ENCODE peak calls at places on chromosomes 3 and 15, in four cellular contexts. K is GM12878, I is WTC11, Y is K562. U is an unnamed sample.

GRCh38 chr3:113097821-113098516 is 107.2 kb downstream of the GTPBP8 start:
- DNase-seq in K (no peak), I (no peak), Y (no peak), U (peak)

GRCh38 chr3:124972457-124972856 is 37.9 kb upstream of the MUC13 start:
- DNase-seq in K (no peak), I (no peak), Y (no peak), U (no peak)

GRCh38 chr3:81027344-81027743 is 734.1 kb downstream of the GBE1 start:
- DNase-seq in K (no peak), I (no peak), Y (no peak), U (no peak)

GRCh38 chr15:47158573-47158972 is 558.7 kb upstream of the SEMA6D start:
- DNase-seq in K (no peak), I (no peak), Y (no peak), U (no peak)

GRCh38 chr3:14460342-14461005 is 58.1 kb downstream of the SLC6A6 start:
- DNase-seq in K (no peak), I (no peak), Y (no peak), U (no peak)

GRCh38 chr15:89496155-89497098 is at the start of gene RHCG:
- DNase-seq in K (no peak), I (peak), Y (peak), U (peak)

GRCh38 chr15:39622660-39623549 is 42.0 kb downstream of the THBS1 start:
- DNase-seq in K (no peak), I (no peak), Y (no peak), U (no peak)

GRCh38 chr3:24340161-24340560 is 154.5 kb downstream of the THRB start:
- DNase-seq in K (no peak), I (no peak), Y (no peak), U (no peak)

GRCh38 chr3:150251654-150252053 is 156.4 kb upstream of the TSC22D2 start:
- DNase-seq in K (no peak), I (no peak), Y (no peak), U (no peak)

GRCh38 chr3:72270072-72270611 is 485.2 kb upstream of the PROK2 start:
- DNase-seq in K (no peak), I (no peak), Y (peak), U (peak)

GRCh38 chr3:40120816-40121215 is 188.7 kb upstream of the EIF1B start:
- DNase-seq in K (no peak), I (no peak), Y (no peak), U (no peak)

GRCh38 chr15:74431116-74431515 is 2.6 kb downstream of the SEMA7A start:
- DNase-seq in K (no peak), I (no peak), Y (no peak), U (no peak)

GRCh38 chr3:111667621-111668239 is 72.6 kb upstream of the ZBED2 start:
- DNase-seq in K (peak), I (no peak), Y (no peak), U (no peak)

GRCh38 chr3:54138937-54139547 is 16.7 kb downstream of the CACNA2D3 start:
- DNase-seq in K (no peak), I (no peak), Y (no peak), U (no peak)

GRCh38 chr3:101810023-101810415 is 31.0 kb downstream of the NXPE3 start:
- DNase-seq in K (no peak), I (no peak), Y (no peak), U (no peak)

GRCh38 chr3:63753567-63753966 is 65.5 kb upstream of the C3orf49 start:
- DNase-seq in K (no peak), I (no peak), Y (no peak), U (peak)

GRCh38 chr15:52208306-52208946 is 17.2 kb upstream of the GNB5 start:
- DNase-seq in K (no peak), I (peak), Y (peak), U (peak)

GRCh38 chr3:49386056-49386756 is 25.6 kb downstream of the RHOA start:
- DNase-seq in K (no peak), I (no peak), Y (no peak), U (no peak)

GRCh38 chr3:122857019-122857418 is 62.1 kb downstream of the SLC49A4 start:
- DNase-seq in K (no peak), I (no peak), Y (no peak), U (no peak)

GRCh38 chr3:195187609-195188529 is 83.1 kb downstream of the XXYLT1 start:
- DNase-seq in K (no peak), I (no peak), Y (no peak), U (no peak)

GRCh38 chr15:101025116-101025885 is 106.1 kb downstream of the LRRK1 start:
- DNase-seq in K (no peak), I (no peak), Y (no peak), U (no peak)

GRCh38 chr3:66385066-66385465 is 115.8 kb downstream of the LRIG1 start:
- DNase-seq in K (no peak), I (no peak), Y (no peak), U (no peak)

GRCh38 chr15:57149196-57149595 is 227.1 kb upstream of the CGNL1 start:
- DNase-seq in K (no peak), I (no peak), Y (no peak), U (no peak)

GRCh38 chr15:95663156-95663831 is 667.2 kb upstream of the NR2F2 start:
- DNase-seq in K (no peak), I (no peak), Y (no peak), U (no peak)

GRCh38 chr3:78875851-78876250 is 891.9 kb downstream of the ROBO1 start:
- DNase-seq in K (no peak), I (no peak), Y (no peak), U (no peak)

GRCh38 chr3:55720614-55721013 is 233.5 kb upstream of the WNT5A start:
- DNase-seq in K (no peak), I (no peak), Y (no peak), U (no peak)

GRCh38 chr3:13607821-13608620 is 59.1 kb downstream of the FBLN2 start:
- DNase-seq in K (no peak), I (no peak), Y (no peak), U (no peak)

GRCh38 chr3:12944849-12945248 is 103.5 kb upstream of the RPL32 start:
- DNase-seq in K (no peak), I (no peak), Y (no peak), U (no peak)

GRCh38 chr15:87672309-87672897 is 584.1 kb downstream of the NTRK3 start:
- DNase-seq in K (no peak), I (peak), Y (no peak), U (no peak)

GRCh38 chr15:63322541-63322940 is 45.1 kb downstream of the APH1B start:
- DNase-seq in K (no peak), I (no peak), Y (no peak), U (no peak)
- TF ChIP-seq TCF7 in K (no peak), I (no peak), Y (no peak), U (no peak)

GRCh38 chr3:30675006-30675405 is 68.6 kb downstream of the TGFBR2 start:
- DNase-seq in K (no peak), I (no peak), Y (no peak), U (no peak)

GRCh38 chr3:30672959-30673358 is 66.6 kb downstream of the TGFBR2 start:
- DNase-seq in K (no peak), I (no peak), Y (no peak), U (no peak)

GRCh38 chr3:30672287-30672735 is 65.9 kb downstream of the TGFBR2 start:
- DNase-seq in K (no peak), I (no peak), Y (no peak), U (no peak)

GRCh38 chr3:30671527-30672286 is 65.3 kb downstream of the TGFBR2 start:
- DNase-seq in K (no peak), I (no peak), Y (no peak), U (no peak)

DNA sequence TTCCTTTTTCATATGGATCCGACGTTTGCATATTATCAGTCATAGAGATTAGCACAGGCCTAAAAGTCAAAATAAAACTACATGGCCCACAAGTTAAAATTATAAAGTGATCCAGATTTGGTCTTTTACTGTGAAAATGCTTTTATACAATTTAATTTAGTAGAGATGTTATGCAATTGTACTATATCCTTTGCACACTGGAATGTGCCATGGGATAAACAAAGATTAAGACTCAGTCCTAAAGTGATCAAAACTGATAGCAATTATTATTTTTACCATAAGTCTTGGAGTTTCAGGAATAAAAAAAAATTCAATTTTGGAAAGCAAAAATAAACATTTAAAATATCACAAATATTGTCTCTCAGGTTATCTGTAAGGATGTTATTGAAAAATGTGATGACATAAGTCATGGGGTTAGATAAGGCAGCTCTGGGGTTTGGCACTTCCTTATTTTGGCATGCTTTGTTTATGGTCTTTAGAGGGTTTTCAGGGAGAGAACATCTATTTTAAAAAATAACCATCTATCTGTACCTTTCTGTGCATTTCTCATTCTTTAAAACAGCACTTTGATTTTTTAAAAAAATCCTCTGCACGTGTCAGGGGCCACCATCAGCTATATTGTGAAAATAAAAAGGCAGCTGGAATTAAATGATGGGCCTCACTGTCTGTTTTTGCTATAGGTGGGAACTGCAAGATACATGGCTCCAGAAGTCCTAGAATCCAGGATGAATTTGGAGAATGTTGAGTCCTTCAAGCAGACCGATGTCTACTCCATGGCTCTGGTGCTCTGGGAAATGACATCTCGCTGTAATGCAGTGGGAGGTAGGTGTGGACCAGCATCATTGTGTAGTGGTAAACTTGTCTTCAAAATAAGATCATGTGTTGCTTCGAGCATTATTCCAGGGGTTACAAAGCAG is 67.3 kb downstream of the TGFBR2 start:
- DNase-seq in K (no peak), I (no peak), Y (no peak), U (no peak)
- TF ChIP-seq TCF7 in K (no peak), I (no peak), Y (no peak), U (no peak)

DNA sequence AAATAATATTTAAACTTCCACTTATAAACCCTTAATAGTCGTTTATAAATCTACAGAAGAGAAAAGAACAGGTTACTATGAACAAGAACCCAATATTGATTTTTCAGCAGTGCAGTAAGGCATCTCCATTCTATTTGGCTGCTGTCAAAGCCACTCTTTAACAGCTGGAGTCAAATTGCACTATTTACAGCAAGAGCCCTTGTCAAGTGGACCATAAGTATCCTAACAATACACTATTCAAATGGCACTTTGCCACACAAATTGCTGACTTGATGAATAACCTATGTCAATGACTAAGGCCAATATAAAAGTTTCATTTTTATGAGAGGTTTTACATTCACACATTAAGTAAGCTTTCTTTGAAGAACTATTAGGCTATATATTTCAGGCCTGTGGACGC is 100.6 kb downstream of the WDR72 start:
- DNase-seq in K (no peak), I (no peak), Y (no peak), U (no peak)
- TF ChIP-seq TCF7 in K (no peak), I (no peak), Y (no peak), U (no peak)

GRCh38 chr3:115760722-115761121 is 137.4 kb downstream of the GAP43 start:
- DNase-seq in K (no peak), I (no peak), Y (no peak), U (no peak)

GRCh38 chr3:115758076-115758763 is 134.9 kb downstream of the GAP43 start:
- DNase-seq in K (no peak), I (no peak), Y (no peak), U (peak)
- TF ChIP-seq TCF7 in K (no peak), I (no peak), Y (no peak), U (no peak)

GRCh38 chr15:97745481-97746071 is 214.9 kb upstream of the ARRDC4 start:
- DNase-seq in K (no peak), I (peak), Y (peak), U (peak)
- TF ChIP-seq TCF7 in K (no peak), I (no peak), Y (no peak), U (no peak)

DNA sequence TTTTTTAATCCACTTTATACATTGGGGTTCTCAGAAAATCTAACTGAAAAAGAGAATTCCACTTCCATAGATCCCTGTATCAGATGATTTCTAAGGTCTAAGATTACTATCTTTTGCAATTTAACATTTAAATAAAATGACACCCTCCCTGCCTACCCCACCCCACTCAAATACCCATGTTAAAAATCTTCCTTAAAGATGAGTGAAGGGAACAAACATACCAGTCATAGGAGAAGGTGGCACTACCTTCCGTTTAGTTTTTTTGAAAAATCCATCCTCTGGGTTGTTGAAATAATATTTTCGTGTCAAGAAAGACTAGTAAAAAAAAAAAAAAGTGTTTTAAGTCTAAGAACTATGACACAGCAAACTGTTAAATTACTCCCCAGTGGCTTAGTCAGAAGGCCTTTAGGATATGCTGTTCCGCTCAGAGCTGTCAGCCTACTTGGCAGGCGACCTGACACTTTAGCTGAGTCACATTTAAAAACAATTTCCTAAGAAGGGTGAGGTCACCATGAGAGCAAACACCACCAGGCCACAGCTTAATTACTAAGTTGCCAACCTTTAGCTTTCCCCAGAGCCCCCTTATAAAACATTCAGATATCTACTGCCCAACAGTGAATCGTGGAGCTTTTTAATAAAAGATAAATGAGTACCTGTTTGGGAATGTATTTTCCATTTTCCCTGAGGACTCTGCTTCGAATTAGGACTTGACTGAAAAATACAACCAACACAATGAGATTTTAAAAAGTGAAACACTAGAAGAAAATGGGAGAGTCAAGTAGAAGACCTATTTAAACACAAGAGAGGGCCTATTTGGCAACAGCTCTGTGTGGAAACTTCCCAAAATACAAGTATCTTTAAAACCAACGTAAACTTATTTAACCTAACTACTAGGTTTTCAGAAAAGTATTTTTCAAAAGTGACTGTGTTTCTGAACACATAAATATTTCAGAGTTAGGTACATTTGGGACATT is 9.6 kb downstream of the EMC3 start:
- DNase-seq in K (no peak), I (no peak), Y (peak), U (peak)
- TF ChIP-seq TCF7 in K (no peak), I (no peak), Y (no peak), U (no peak)

DNA sequence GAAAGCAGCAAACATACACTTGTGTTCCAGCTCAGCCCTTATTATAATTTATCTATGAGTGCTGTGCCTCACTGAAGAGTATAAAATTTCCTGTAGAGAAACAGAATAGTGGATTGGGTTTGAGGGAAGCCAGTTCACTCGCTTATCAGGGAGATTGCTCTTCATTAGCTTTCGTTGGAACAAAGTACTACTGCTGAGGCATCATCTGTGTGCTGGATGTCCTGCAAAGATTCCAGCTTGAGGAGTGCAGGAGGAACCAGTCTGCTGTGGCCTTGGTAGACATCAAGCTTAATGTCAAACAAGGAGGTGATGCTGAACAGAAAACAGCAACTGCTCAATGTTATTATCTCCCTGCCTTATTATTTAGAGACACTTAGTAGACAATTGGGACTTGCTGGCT is 297.5 kb upstream of the DPH6 start:
- DNase-seq in K (no peak), I (no peak), Y (no peak), U (no peak)
- TF ChIP-seq TCF7 in K (no peak), I (no peak), Y (no peak), U (no peak)

GRCh38 chr3:145900056-145900829 is 260.7 kb downstream of the PLOD2 start:
- DNase-seq in K (peak), I (no peak), Y (no peak), U (no peak)

GRCh38 chr3:145903472-145904013 is 257.4 kb downstream of the PLOD2 start:
- DNase-seq in K (no peak), I (no peak), Y (no peak), U (no peak)

GRCh38 chr3:145899229-145899628 is 261.8 kb downstream of the PLOD2 start:
- DNase-seq in K (no peak), I (no peak), Y (no peak), U (no peak)

GRCh38 chr3:145902166-145902565 is 258.8 kb downstream of the PLOD2 start:
- DNase-seq in K (no peak), I (no peak), Y (no peak), U (no peak)

DNA sequence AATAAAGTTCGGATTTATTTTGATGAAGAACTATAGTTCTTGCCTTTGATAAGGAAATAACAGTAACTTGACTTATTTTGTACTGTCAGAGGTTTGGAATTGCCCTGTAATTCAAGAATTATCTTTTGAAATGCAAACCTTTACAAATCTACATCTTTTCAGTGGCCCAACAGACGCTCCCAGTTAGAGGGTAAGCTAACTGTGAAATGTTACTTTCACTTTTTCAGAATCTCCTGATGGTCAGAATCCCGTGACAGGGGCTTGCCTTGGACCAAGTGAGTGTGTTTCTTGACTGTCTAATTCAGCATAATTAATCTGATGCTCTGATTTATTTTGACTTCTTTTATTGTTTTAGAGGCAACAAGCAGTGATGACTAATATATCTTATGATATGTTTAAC is 262.5 kb downstream of the PLOD2 start:
- DNase-seq in K (no peak), I (no peak), Y (no peak), U (no peak)
- TF ChIP-seq TCF7 in K (no peak), I (no peak), Y (no peak), U (no peak)

GRCh38 chr15:38072507-38073277 is 138.3 kb downstream of the TMCO5A start:
- DNase-seq in K (no peak), I (peak), Y (peak), U (peak)
- TF ChIP-seq TCF7 in K (no peak), I (no peak), Y (no peak), U (no peak)

GRCh38 chr3:29914861-29915524 is 634.1 kb downstream of the RBMS3 start:
- DNase-seq in K (no peak), I (no peak), Y (no peak), U (no peak)
- TF ChIP-seq TCF7 in K (no peak), I (no peak), Y (no peak), U (no peak)